ENCODE peak calls at places on chromosome 12, in six cellular contexts. K is PC-3, I is HCT116, R is hepatocyte, G is MM.1S, Y is GM23338. L is an unnamed sample.

GRCh38 chr12:53326460-53327185 is 5.2 kb upstream of the AAAS start:
- DNase-seq in K (no peak), I (no peak), R (no peak), G (no peak), Y (peak), L (peak)

GRCh38 chr12:128914908-128915563 is 61.8 kb downstream of the GLT1D1 start:
- DNase-seq in K (no peak), I (no peak), R (no peak), G (no peak), Y (no peak), L (no peak)

GRCh38 chr12:23950011-23950774 is 723 bp upstream of the SOX5 start:
- DNase-seq in K (no peak), I (no peak), R (peak), G (no peak), Y (peak), L (peak)

GRCh38 chr12:42705863-42706262 is 116.3 kb upstream of the PRICKLE1 start:
- DNase-seq in K (peak), I (no peak), R (peak), G (no peak), Y (no peak), L (peak)

GRCh38 chr12:28866296-28866695 is 282.8 kb upstream of the FAR2 start:
- DNase-seq in K (no peak), I (no peak), R (no peak), G (no peak), Y (no peak), L (no peak)

GRCh38 chr12:23585782-23586163 is 363.7 kb downstream of the SOX5 start:
- DNase-seq in K (no peak), I (no peak), R (no peak), G (no peak), Y (peak), L (peak)

GRCh38 chr12:119051474-119051873 is 70.1 kb downstream of the SRRM4 start:
- DNase-seq in K (no peak), I (no peak), R (no peak), G (no peak), Y (no peak), L (no peak)

GRCh38 chr12:80490329-80490728 is 46.3 kb downstream of the PTPRQ start:
- DNase-seq in K (no peak), I (no peak), R (no peak), G (no peak), Y (peak), L (peak)

GRCh38 chr12:29970501-29970900 is 186.8 kb upstream of the TMTC1 start:
- DNase-seq in K (no peak), I (no peak), R (no peak), G (no peak), Y (no peak), L (no peak)

GRCh38 chr12:94674835-94675234 is 24.5 kb upstream of the TMCC3 start:
- DNase-seq in K (no peak), I (no peak), R (no peak), G (no peak), Y (no peak), L (no peak)

GRCh38 chr12:52156757-52157565 is 34.9 kb downstream of the KRT80 start:
- DNase-seq in K (peak), I (no peak), R (peak), G (peak), Y (peak), L (peak)

GRCh38 chr12:132470417-132470816 is 19.5 kb upstream of the FBRSL1 start:
- DNase-seq in K (no peak), I (no peak), R (no peak), G (no peak), Y (no peak), L (no peak)

DNA sequence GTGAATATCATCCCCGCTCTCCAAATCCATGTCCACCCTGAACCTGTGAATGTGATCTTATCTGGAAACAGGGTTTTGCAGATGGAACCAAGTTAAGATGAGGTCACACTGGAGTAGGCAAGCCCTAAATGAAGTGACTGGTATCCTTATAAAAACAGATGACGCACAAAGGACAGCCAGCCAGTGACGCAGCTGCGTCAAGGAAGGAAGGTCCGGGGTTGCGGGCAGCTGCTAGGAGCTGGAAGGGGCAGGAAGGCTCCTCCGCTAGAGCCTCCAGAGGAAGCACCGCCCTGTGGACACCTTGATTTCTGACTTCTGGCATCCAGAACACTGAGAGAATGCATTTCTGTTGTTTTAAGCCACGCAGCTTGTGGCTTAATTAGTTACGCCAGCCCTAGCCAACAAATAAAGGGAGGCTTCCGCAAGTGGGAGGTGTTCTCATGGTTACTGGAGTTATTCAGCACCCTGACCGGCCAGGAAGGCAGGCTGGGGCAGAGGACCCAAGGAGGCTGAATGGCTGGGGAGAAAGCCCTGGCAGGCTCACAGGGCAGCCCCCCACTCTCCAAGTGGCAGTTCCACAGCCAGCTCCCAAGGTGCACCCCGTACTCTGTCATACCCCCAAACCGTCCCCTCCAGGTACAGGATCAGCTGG is 127.6 kb upstream of the NCOR2 start:
- DNase-seq in K (no peak), I (no peak), R (no peak), G (no peak), Y (peak), L (no peak)
- H3K27ac ChIP-seq in K (no peak), I (no peak), R (no peak), G (no peak), Y (no peak), L (no peak)

DNA sequence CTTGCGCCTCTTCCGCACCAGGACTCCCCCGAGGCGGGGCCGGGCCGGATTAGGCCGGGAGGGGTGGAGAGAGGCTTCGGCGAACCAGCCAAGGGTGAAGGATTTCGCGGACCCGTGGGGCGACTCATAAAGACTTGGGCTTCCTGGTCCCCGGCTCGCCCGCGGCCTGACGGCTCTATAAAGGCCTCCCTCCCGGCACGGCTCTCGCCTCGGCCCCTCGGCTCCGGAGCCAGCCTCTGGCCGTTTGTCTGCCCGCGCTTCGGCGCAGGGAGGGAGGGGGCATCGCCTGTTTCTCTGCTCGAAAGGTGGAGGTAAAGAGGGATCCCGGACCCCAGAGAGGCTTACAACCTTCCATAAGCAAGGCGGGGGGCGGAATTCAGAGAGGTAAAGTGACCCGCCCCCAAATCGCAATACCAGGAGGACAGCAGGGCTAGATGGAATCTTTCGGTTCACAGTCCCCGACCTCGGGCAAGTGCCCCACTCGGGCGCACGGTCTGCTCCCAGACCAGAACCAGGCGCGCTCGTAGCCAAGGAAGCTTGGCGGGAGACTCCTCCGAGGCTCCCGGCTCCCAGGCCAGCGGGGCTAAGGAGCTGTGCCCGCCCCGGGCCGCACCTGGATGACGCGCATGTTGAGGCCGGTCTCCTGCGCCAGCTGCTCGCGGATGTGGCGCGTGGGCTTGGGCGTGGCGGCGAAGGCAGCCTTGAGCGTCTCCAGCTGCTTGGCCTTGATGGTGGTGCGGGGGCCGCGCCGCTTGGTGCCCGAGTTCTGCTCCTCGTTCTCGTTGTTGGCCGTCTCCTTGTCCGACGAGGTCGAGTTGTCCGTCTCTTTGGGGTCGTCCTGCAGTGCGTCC is 3.9 kb downstream of the LHX5 start:
- DNase-seq in K (peak), I (no peak), R (no peak), G (no peak), Y (peak), L (peak)
- TF ChIP-seq EZH2 in K (peak), I (no peak), R (peak), G (no peak), Y (peak), L (no peak)

DNA sequence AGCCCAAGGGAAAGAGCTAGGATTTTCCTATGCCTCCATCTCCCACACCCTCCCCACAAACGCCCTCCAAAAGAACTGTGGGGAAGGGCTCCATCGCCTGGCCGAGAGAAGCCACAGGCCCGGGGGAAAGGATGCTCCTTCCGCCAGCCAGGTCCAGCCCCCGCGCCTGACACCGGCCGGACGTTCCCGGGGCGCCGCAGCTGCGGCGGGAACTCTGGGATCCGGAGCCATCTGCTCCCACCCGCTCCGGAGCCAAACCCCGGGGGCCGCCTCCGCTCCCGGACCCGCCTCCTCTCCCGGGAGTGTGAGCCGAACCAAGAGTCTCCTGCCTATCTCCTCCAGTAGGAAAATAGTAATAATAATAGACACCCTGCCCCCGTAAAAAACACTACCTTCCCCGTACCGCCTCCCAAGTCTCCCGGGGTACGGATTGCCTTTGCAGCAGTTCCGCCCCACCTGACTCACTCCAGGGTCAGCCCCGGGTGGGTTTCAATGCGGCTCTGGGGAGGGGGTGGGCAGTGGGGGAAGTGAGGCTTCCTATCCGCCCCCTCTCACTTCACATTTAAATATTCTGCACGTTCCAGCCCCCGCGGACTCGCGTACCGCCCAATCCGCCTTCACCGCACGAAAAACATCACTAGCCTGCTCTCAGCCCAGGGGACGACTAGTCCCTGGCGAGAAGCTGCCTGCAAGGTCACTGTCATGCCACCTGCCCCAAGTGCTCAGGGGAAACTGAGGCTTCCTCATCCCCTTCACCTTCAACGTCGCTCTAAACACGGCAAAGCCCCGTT is 2.4 kb downstream of the AGAP2 start:
- DNase-seq in K (peak), I (no peak), R (peak), G (no peak), Y (peak), L (peak)
- TF ChIP-seq EZH2phosphoT487 in K (no peak), I (no peak), R (peak), G (no peak), Y (no peak), L (peak)

DNA sequence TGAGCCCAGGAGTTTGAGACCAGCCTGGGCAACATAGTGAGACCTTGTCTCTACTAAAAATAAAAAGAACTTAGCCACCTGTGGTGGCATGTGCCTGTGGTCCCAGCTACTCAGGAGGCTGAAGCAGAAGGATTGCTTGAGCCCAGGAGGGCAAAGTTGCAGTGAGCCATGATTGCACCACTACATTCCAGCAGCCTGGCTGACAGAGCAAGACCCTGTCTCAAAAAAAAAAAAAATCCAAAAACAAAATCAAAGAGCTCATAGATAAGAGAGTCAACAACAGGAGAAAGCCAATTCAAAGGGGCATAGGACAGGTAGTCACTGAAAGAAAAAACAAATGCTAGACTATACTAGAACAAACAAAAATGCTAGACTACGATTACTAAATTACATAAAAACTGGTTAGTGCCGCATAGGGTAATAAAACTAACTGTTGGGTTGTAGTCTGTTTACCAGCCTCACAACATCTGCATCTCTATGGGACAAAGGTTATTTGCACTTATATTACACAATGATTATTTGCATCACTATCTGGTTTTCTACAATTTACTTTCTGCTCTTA is 16.6 kb upstream of the EEA1 start:
- DNase-seq in K (no peak), I (no peak), R (peak), G (no peak), Y (no peak), L (no peak)
- H3K27ac ChIP-seq in K (no peak), I (no peak), R (peak), G (no peak), Y (no peak), L (no peak)

GRCh38 chr12:48996794-48997718 is 2.1 kb downstream of the DDN start:
- DNase-seq in K (peak), I (no peak), R (peak), G (peak), Y (peak), L (peak)

GRCh38 chr12:48994224-48995060 is 4.7 kb downstream of the DDN start:
- DNase-seq in K (no peak), I (no peak), R (no peak), G (no peak), Y (peak), L (no peak)

GRCh38 chr12:48991247-48992050 is 7.7 kb downstream of the DDN start:
- DNase-seq in K (no peak), I (no peak), R (no peak), G (peak), Y (no peak), L (no peak)

GRCh38 chr12:48995061-48995879 is 3.9 kb downstream of the DDN start:
- DNase-seq in K (peak), I (peak), R (peak), G (peak), Y (peak), L (peak)

GRCh38 chr12:48993787-48994186 is 5.4 kb downstream of the DDN start:
- DNase-seq in K (peak), I (no peak), R (no peak), G (no peak), Y (no peak), L (no peak)
- TF ChIP-seq EZH2 in K (no peak), I (no peak), R (no peak), G (no peak), Y (no peak), L (no peak)

L was measured in neural progenitor cell.